ENCODE peak calls at places on chromosomes 12 and 14, in five cellular contexts. One of them, this sample, is unnamed.
A peak's percentile ranks its signal among the peaks of the same experiment; 100 is the strongest.

GRCh38 chr14:50769893-50770500 is 61.0 kb downstream of the NIN start:
- DNase-seq in tibial artery: no peak
- DNase-seq in CD8-positive, alpha-beta T cell: no peak
- DNase-seq in AG10803: no peak
- DNase-seq in B cell: no peak
- DNase-seq in this sample: no peak

GRCh38 chr14:36316131-36316530 is 4.3 kb downstream of the MBIP start:
- DNase-seq in tibial artery: no peak
- DNase-seq in CD8-positive, alpha-beta T cell: no peak
- DNase-seq in AG10803: no peak
- DNase-seq in B cell: no peak
- DNase-seq in this sample: no peak

GRCh38 chr12:113195598-113195997 is 10.1 kb downstream of the RITA1 start:
- DNase-seq in tibial artery: no peak
- DNase-seq in CD8-positive, alpha-beta T cell: no peak
- DNase-seq in AG10803: no peak
- DNase-seq in B cell: no peak
- DNase-seq in this sample: no peak

GRCh38 chr14:78319826-78320635 is 149.9 kb downstream of the NRXN3 start:
- DNase-seq in tibial artery: no peak
- DNase-seq in CD8-positive, alpha-beta T cell: no peak
- DNase-seq in AG10803: no peak
- DNase-seq in B cell: no peak
- DNase-seq in this sample: no peak

GRCh38 chr12:79174656-79175055 is 310.1 kb downstream of the SYT1 start:
- DNase-seq in tibial artery: no peak
- DNase-seq in CD8-positive, alpha-beta T cell: no peak
- DNase-seq in AG10803: peak; percentile 69
- DNase-seq in B cell: peak; percentile 9
- DNase-seq in this sample: no peak

GRCh38 chr14:99619873-99620834 is 16.1 kb upstream of the CCDC85C start:
- DNase-seq in tibial artery: no peak
- DNase-seq in CD8-positive, alpha-beta T cell: no peak
- DNase-seq in AG10803: peak; percentile 53
- DNase-seq in B cell: no peak
- DNase-seq in this sample: no peak

GRCh38 chr12:16359512-16360491 is 12.4 kb downstream of the MGST1 start:
- DNase-seq in tibial artery: peak; percentile 40
- DNase-seq in CD8-positive, alpha-beta T cell: no peak
- DNase-seq in AG10803: peak; percentile 43
- DNase-seq in B cell: peak; percentile 5
- DNase-seq in this sample: peak; percentile 33

GRCh38 chr14:56482306-56482705 is 97.3 kb upstream of the TMEM260 start:
- DNase-seq in tibial artery: no peak
- DNase-seq in CD8-positive, alpha-beta T cell: no peak
- DNase-seq in AG10803: no peak
- DNase-seq in B cell: no peak
- DNase-seq in this sample: no peak

GRCh38 chr12:5268424-5269210 is 163.3 kb upstream of the NTF3 start:
- DNase-seq in tibial artery: no peak
- DNase-seq in CD8-positive, alpha-beta T cell: no peak
- DNase-seq in AG10803: no peak
- DNase-seq in B cell: no peak
- DNase-seq in this sample: no peak

GRCh38 chr14:96648506-96649326 is 146.5 kb downstream of the PAPOLA start:
- DNase-seq in tibial artery: no peak
- DNase-seq in CD8-positive, alpha-beta T cell: no peak
- DNase-seq in AG10803: no peak
- DNase-seq in B cell: no peak
- DNase-seq in this sample: no peak

GRCh38 chr12:3168775-3169221 is 91.6 kb downstream of the TSPAN9 start:
- DNase-seq in tibial artery: no peak
- DNase-seq in CD8-positive, alpha-beta T cell: no peak
- DNase-seq in AG10803: peak; percentile 83
- DNase-seq in B cell: no peak
- DNase-seq in this sample: peak; percentile 61

GRCh38 chr14:76882646-76883045 is 56.4 kb downstream of the LRRC74A start:
- DNase-seq in tibial artery: no peak
- DNase-seq in CD8-positive, alpha-beta T cell: no peak
- DNase-seq in AG10803: peak; percentile 69
- DNase-seq in B cell: no peak
- DNase-seq in this sample: no peak

GRCh38 chr12:132178801-132179401 is 34.6 kb downstream of the NOC4L start:
- DNase-seq in tibial artery: no peak
- DNase-seq in CD8-positive, alpha-beta T cell: no peak
- DNase-seq in AG10803: no peak
- DNase-seq in B cell: no peak
- DNase-seq in this sample: no peak

GRCh38 chr14:76256545-76256944 is 104.8 kb downstream of the GPATCH2L start:
- DNase-seq in tibial artery: no peak
- DNase-seq in CD8-positive, alpha-beta T cell: no peak
- DNase-seq in AG10803: no peak
- DNase-seq in B cell: no peak
- DNase-seq in this sample: no peak

GRCh38 chr14:93548102-93548843 is 117.5 kb downstream of the UNC79 start:
- DNase-seq in tibial artery: no peak
- DNase-seq in CD8-positive, alpha-beta T cell: no peak
- DNase-seq in AG10803: no peak
- DNase-seq in B cell: no peak
- DNase-seq in this sample: no peak

GRCh38 chr12:85322715-85323114 is 42.7 kb downstream of the ALX1 start:
- DNase-seq in tibial artery: no peak
- DNase-seq in CD8-positive, alpha-beta T cell: no peak
- DNase-seq in AG10803: peak; percentile 1
- DNase-seq in B cell: no peak
- DNase-seq in this sample: no peak

GRCh38 chr12:74322792-74323191 is 214.8 kb upstream of the ATXN7L3B start:
- DNase-seq in tibial artery: no peak
- DNase-seq in CD8-positive, alpha-beta T cell: no peak
- DNase-seq in AG10803: no peak
- DNase-seq in B cell: no peak
- DNase-seq in this sample: no peak

GRCh38 chr12:57605308-57606015 is 838 bp downstream of the DTX3 start:
- DNase-seq in tibial artery: no peak
- DNase-seq in CD8-positive, alpha-beta T cell: no peak
- DNase-seq in AG10803: peak; percentile 29
- DNase-seq in B cell: no peak
- DNase-seq in this sample: no peak

GRCh38 chr12:110330544-110330943 is 49.5 kb downstream of the ATP2A2 start:
- DNase-seq in tibial artery: no peak
- DNase-seq in CD8-positive, alpha-beta T cell: no peak
- DNase-seq in AG10803: peak; percentile 74
- DNase-seq in B cell: no peak
- DNase-seq in this sample: no peak

GRCh38 chr12:108691995-108692808 is 39.1 kb downstream of the CORO1C start:
- DNase-seq in tibial artery: peak; percentile 36
- DNase-seq in CD8-positive, alpha-beta T cell: no peak
- DNase-seq in AG10803: no peak
- DNase-seq in B cell: peak; percentile 33
- DNase-seq in this sample: no peak

GRCh38 chr12:24991209-24992049 is 42.5 kb upstream of the BCAT1 start:
- DNase-seq in tibial artery: no peak
- DNase-seq in CD8-positive, alpha-beta T cell: no peak
- DNase-seq in AG10803: peak; percentile 58
- DNase-seq in B cell: peak; percentile 77
- DNase-seq in this sample: no peak

GRCh38 chr12:106275458-106275857 is 27.1 kb upstream of the TCP11L2 start:
- DNase-seq in tibial artery: no peak
- DNase-seq in CD8-positive, alpha-beta T cell: no peak
- DNase-seq in AG10803: no peak
- DNase-seq in B cell: no peak
- DNase-seq in this sample: no peak

GRCh38 chr12:43154498-43155045 is 397.4 kb downstream of the ADAMTS20 start:
- DNase-seq in tibial artery: no peak
- DNase-seq in CD8-positive, alpha-beta T cell: no peak
- DNase-seq in AG10803: no peak
- DNase-seq in B cell: no peak
- DNase-seq in this sample: no peak

GRCh38 chr14:101820283-101820798 is 58.8 kb downstream of the PPP2R5C start:
- DNase-seq in tibial artery: no peak
- DNase-seq in CD8-positive, alpha-beta T cell: peak; percentile 50
- DNase-seq in AG10803: no peak
- DNase-seq in B cell: peak; percentile 38
- DNase-seq in this sample: no peak

GRCh38 chr14:95359974-95360826 is 40.5 kb upstream of the CLMN start:
- DNase-seq in tibial artery: no peak
- DNase-seq in CD8-positive, alpha-beta T cell: no peak
- DNase-seq in AG10803: no peak
- DNase-seq in B cell: peak; percentile 24
- DNase-seq in this sample: no peak

GRCh38 chr12:42918387-42918786 is 328.8 kb upstream of the PRICKLE1 start:
- DNase-seq in tibial artery: no peak
- DNase-seq in CD8-positive, alpha-beta T cell: no peak
- DNase-seq in AG10803: no peak
- DNase-seq in B cell: no peak
- DNase-seq in this sample: no peak

GRCh38 chr12:31122481-31122880 is 48.8 kb downstream of the DDX11 start:
- DNase-seq in tibial artery: no peak
- DNase-seq in CD8-positive, alpha-beta T cell: no peak
- DNase-seq in AG10803: no peak
- DNase-seq in B cell: no peak
- DNase-seq in this sample: no peak

GRCh38 chr14:102602421-102603292 is 10.2 kb downstream of the RCOR1 start:
- DNase-seq in tibial artery: no peak
- DNase-seq in CD8-positive, alpha-beta T cell: no peak
- DNase-seq in AG10803: no peak
- DNase-seq in B cell: no peak
- DNase-seq in this sample: no peak

GRCh38 chr14:23929822-23930294 is 23.7 kb upstream of the DHRS4 start:
- DNase-seq in tibial artery: peak; percentile 80
- DNase-seq in CD8-positive, alpha-beta T cell: peak; percentile 91
- DNase-seq in AG10803: peak; percentile 58
- DNase-seq in B cell: peak; percentile 82
- DNase-seq in this sample: peak; percentile 59

GRCh38 chr14:99679111-99679510 is 5.0 kb upstream of the CYP46A1 start:
- DNase-seq in tibial artery: no peak
- DNase-seq in CD8-positive, alpha-beta T cell: no peak
- DNase-seq in AG10803: no peak
- DNase-seq in B cell: no peak
- DNase-seq in this sample: no peak

GRCh38 chr12:15541996-15542631 is 219.8 kb downstream of the PTPRO start:
- DNase-seq in tibial artery: no peak
- DNase-seq in CD8-positive, alpha-beta T cell: no peak
- DNase-seq in AG10803: peak; percentile 18
- DNase-seq in B cell: no peak
- DNase-seq in this sample: no peak

GRCh38 chr12:58916891-58917570 is 3.3 kb downstream of the LRIG3 start:
- DNase-seq in tibial artery: no peak
- DNase-seq in CD8-positive, alpha-beta T cell: no peak
- DNase-seq in AG10803: peak; percentile 80
- DNase-seq in B cell: no peak
- DNase-seq in this sample: no peak

GRCh38 chr14:75147423-75148071 is 20.7 kb upstream of the NEK9 start:
- DNase-seq in tibial artery: peak; percentile 90
- DNase-seq in CD8-positive, alpha-beta T cell: peak; percentile 41
- DNase-seq in AG10803: peak; percentile 88
- DNase-seq in B cell: no peak
- DNase-seq in this sample: peak; percentile 49
- TF ChIP-seq CTCF in tibial artery: peak; percentile 25
- TF ChIP-seq CTCF in CD8-positive, alpha-beta T cell: no peak
- TF ChIP-seq CTCF in AG10803: peak; percentile 53
- TF ChIP-seq CTCF in B cell: no peak
- TF ChIP-seq CTCF in this sample: no peak

DNA sequence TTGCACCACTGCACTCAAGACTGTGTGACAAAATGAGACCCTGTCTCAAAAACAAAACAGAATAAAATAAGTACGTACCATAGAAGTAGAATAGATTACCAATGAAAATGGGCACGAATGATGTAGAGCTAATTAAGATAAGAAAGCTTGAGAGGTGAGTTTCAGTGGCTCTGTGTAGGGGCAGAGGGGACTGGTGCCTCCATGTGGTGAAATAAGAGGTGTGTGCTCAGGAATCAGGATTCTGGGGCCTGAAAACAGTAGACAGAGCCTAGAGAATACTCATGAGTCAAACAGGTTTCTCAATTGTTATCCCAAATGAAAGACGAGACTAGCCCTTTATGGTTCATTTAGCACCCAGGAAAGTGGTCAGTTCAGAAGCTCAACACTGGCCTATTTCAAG is 1145.1 kb downstream of the FLRT2 start:
- DNase-seq in tibial artery: no peak
- DNase-seq in CD8-positive, alpha-beta T cell: no peak
- DNase-seq in AG10803: no peak
- DNase-seq in B cell: no peak
- DNase-seq in this sample: no peak
- TF ChIP-seq CTCF in tibial artery: no peak
- TF ChIP-seq CTCF in CD8-positive, alpha-beta T cell: no peak
- TF ChIP-seq CTCF in AG10803: no peak
- TF ChIP-seq CTCF in B cell: no peak
- TF ChIP-seq CTCF in this sample: no peak

DNA sequence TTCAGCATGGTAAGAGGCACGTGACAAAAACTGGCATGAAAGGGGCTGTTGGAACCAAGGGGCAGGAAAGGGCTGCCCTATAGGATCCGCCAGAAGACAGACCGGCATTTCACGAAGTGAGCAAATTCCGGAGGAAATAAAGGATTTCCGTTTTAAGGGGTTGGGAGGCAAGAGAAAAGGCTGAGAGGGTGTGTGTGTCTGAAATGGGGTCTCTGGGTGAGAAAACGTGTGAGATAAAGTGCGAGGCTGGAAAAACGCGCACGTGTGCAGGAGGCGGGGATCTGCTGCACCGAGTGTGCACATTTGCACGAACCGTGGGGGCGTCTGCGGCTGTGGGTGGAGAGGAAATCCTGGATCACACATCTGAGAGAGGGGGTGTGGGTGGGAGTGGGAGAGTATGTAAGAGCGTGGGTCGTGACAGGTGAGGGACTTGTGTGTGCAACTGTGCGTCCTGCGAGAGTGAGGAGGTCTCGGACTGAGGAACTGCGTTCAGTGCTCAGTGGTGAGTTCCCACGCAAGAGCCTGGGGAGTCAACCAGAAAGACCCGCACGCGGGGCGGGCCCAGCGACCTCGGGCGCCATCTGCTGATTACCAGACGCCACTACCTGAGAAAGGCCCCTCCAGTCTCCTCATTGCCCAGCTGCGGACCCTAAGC is 37.0 kb upstream of the P2RX7 start:
- DNase-seq in tibial artery: peak; percentile 60
- DNase-seq in CD8-positive, alpha-beta T cell: peak; percentile 82
- DNase-seq in AG10803: peak; percentile 42
- DNase-seq in B cell: peak; percentile 87
- DNase-seq in this sample: peak; percentile 88
- TF ChIP-seq CTCF in tibial artery: peak; percentile 60
- TF ChIP-seq CTCF in CD8-positive, alpha-beta T cell: peak; percentile 81
- TF ChIP-seq CTCF in AG10803: peak; percentile 81
- TF ChIP-seq CTCF in B cell: peak; percentile 92
- TF ChIP-seq CTCF in this sample: peak; percentile 70

GRCh38 chr12:11204173-11204572 is 17.4 kb upstream of the TAS2R42 start:
- DNase-seq in tibial artery: no peak
- DNase-seq in CD8-positive, alpha-beta T cell: no peak
- DNase-seq in AG10803: no peak
- DNase-seq in B cell: no peak
- DNase-seq in this sample: no peak

DNA sequence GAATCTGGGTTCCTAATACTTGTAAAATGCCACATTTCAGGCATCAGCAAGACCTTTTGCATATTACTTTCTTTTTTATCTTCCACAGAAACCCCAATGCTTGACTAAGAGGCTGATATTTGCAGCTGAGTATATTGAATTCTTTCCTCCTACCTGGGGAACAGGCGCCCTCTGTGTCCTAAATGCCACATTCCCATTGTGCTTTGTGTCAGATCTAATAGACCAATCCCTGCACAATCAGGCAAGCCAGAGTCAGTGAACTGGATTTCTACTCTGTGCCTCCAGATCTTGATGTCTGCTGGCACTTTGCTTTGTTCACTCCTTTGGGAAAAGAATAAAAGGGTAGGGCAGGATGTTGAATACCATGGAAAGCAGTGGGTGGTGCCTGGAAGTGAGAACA is 22.4 kb upstream of the TAS2R42 start:
- DNase-seq in tibial artery: no peak
- DNase-seq in CD8-positive, alpha-beta T cell: no peak
- DNase-seq in AG10803: no peak
- DNase-seq in B cell: no peak
- DNase-seq in this sample: no peak
- TF ChIP-seq CTCF in tibial artery: no peak
- TF ChIP-seq CTCF in CD8-positive, alpha-beta T cell: no peak
- TF ChIP-seq CTCF in AG10803: no peak
- TF ChIP-seq CTCF in B cell: no peak
- TF ChIP-seq CTCF in this sample: no peak

This sample was measured in mesothelial cell of epicardium.